ENCODE peak calls at places on chromosomes 16 and 17, in nine cellular contexts. One of them, this sample, is unnamed.

GRCh38 chr17:6498798-6499540 is 54.7 kb downstream of the PIMREG start:
- DNase-seq in activated T-helper 1 cell treated with Interleukin-2 at 50 U/mL for 16 hours: no peak
- DNase-seq in tibial nerve: no peak
- DNase-seq in stimulated activated CD8-positive, alpha-beta memory T cell treated with anti-CD3 and anti-CD28 coated beads, Interleukin-7, amount 100 ng/mL, for 1 hour: no peak
- DNase-seq in hepatic stellate cell: no peak
- DNase-seq in foreskin fibroblast: no peak
- DNase-seq in stimulated activated CD4-positive, alpha-beta T cell treated with anti-CD3 and anti-CD28 coated beads, Interleukin-1b, Interleukin-23, amount 100 ng/mL, for 1 hour: no peak
- DNase-seq in colonic mucosa: no peak
- DNase-seq in HEK293T: no peak
- DNase-seq in this sample: no peak

GRCh38 chr16:68893710-68894705 is 50.7 kb downstream of the TANGO6 start:
- DNase-seq in stimulated activated CD8-positive, alpha-beta memory T cell treated with anti-CD3 and anti-CD28 coated beads, Interleukin-7, amount 100 ng/mL, for 1 hour: no peak
- DNase-seq in activated T-helper 1 cell treated with Interleukin-2 at 50 U/mL for 16 hours: no peak
- DNase-seq in foreskin fibroblast: peak
- DNase-seq in colonic mucosa: no peak
- DNase-seq in tibial nerve: no peak
- DNase-seq in HEK293T: peak
- DNase-seq in hepatic stellate cell: no peak
- DNase-seq in stimulated activated CD4-positive, alpha-beta T cell treated with anti-CD3 and anti-CD28 coated beads, Interleukin-1b, Interleukin-23, amount 100 ng/mL, for 1 hour: no peak
- DNase-seq in this sample: no peak

GRCh38 chr17:30021708-30022317 is 80.4 kb downstream of the EFCAB5 start:
- DNase-seq in activated T-helper 1 cell treated with Interleukin-2 at 50 U/mL for 16 hours: no peak
- DNase-seq in tibial nerve: no peak
- DNase-seq in HEK293T: peak
- DNase-seq in hepatic stellate cell: peak
- DNase-seq in foreskin fibroblast: peak
- DNase-seq in stimulated activated CD8-positive, alpha-beta memory T cell treated with anti-CD3 and anti-CD28 coated beads, Interleukin-7, amount 100 ng/mL, for 1 hour: no peak
- DNase-seq in colonic mucosa: peak
- DNase-seq in stimulated activated CD4-positive, alpha-beta T cell treated with anti-CD3 and anti-CD28 coated beads, Interleukin-1b, Interleukin-23, amount 100 ng/mL, for 1 hour: no peak
- DNase-seq in this sample: no peak

GRCh38 chr16:51031598-51031997 is 119.5 kb downstream of the SALL1 start:
- DNase-seq in foreskin fibroblast: no peak
- DNase-seq in stimulated activated CD8-positive, alpha-beta memory T cell treated with anti-CD3 and anti-CD28 coated beads, Interleukin-7, amount 100 ng/mL, for 1 hour: no peak
- DNase-seq in tibial nerve: no peak
- DNase-seq in activated T-helper 1 cell treated with Interleukin-2 at 50 U/mL for 16 hours: no peak
- DNase-seq in HEK293T: no peak
- DNase-seq in hepatic stellate cell: no peak
- DNase-seq in colonic mucosa: no peak
- DNase-seq in stimulated activated CD4-positive, alpha-beta T cell treated with anti-CD3 and anti-CD28 coated beads, Interleukin-1b, Interleukin-23, amount 100 ng/mL, for 1 hour: no peak
- DNase-seq in this sample: no peak

GRCh38 chr17:43043306-43043705 is 18.3 kb downstream of the RND2 start:
- DNase-seq in tibial nerve: no peak
- DNase-seq in stimulated activated CD4-positive, alpha-beta T cell treated with anti-CD3 and anti-CD28 coated beads, Interleukin-1b, Interleukin-23, amount 100 ng/mL, for 1 hour: no peak
- DNase-seq in HEK293T: no peak
- DNase-seq in hepatic stellate cell: no peak
- DNase-seq in activated T-helper 1 cell treated with Interleukin-2 at 50 U/mL for 16 hours: no peak
- DNase-seq in stimulated activated CD8-positive, alpha-beta memory T cell treated with anti-CD3 and anti-CD28 coated beads, Interleukin-7, amount 100 ng/mL, for 1 hour: no peak
- DNase-seq in foreskin fibroblast: peak
- DNase-seq in colonic mucosa: no peak
- DNase-seq in this sample: no peak

GRCh38 chr16:84834403-84834772 is 14.6 kb downstream of the CRISPLD2 start:
- DNase-seq in HEK293T: no peak
- DNase-seq in stimulated activated CD8-positive, alpha-beta memory T cell treated with anti-CD3 and anti-CD28 coated beads, Interleukin-7, amount 100 ng/mL, for 1 hour: no peak
- DNase-seq in activated T-helper 1 cell treated with Interleukin-2 at 50 U/mL for 16 hours: no peak
- DNase-seq in stimulated activated CD4-positive, alpha-beta T cell treated with anti-CD3 and anti-CD28 coated beads, Interleukin-1b, Interleukin-23, amount 100 ng/mL, for 1 hour: no peak
- DNase-seq in hepatic stellate cell: no peak
- DNase-seq in foreskin fibroblast: peak
- DNase-seq in tibial nerve: no peak
- DNase-seq in colonic mucosa: no peak
- DNase-seq in this sample: no peak

GRCh38 chr16:56988948-56989945 is at the start of gene NLRC5:
- DNase-seq in foreskin fibroblast: peak
- DNase-seq in colonic mucosa: peak
- DNase-seq in stimulated activated CD8-positive, alpha-beta memory T cell treated with anti-CD3 and anti-CD28 coated beads, Interleukin-7, amount 100 ng/mL, for 1 hour: peak
- DNase-seq in tibial nerve: peak
- DNase-seq in hepatic stellate cell: peak
- DNase-seq in activated T-helper 1 cell treated with Interleukin-2 at 50 U/mL for 16 hours: peak
- DNase-seq in stimulated activated CD4-positive, alpha-beta T cell treated with anti-CD3 and anti-CD28 coated beads, Interleukin-1b, Interleukin-23, amount 100 ng/mL, for 1 hour: peak
- DNase-seq in HEK293T: peak
- DNase-seq in this sample: no peak

GRCh38 chr16:89651584-89651983 is 5.9 kb downstream of the CHMP1A start:
- DNase-seq in hepatic stellate cell: no peak
- DNase-seq in stimulated activated CD4-positive, alpha-beta T cell treated with anti-CD3 and anti-CD28 coated beads, Interleukin-1b, Interleukin-23, amount 100 ng/mL, for 1 hour: no peak
- DNase-seq in stimulated activated CD8-positive, alpha-beta memory T cell treated with anti-CD3 and anti-CD28 coated beads, Interleukin-7, amount 100 ng/mL, for 1 hour: no peak
- DNase-seq in tibial nerve: no peak
- DNase-seq in activated T-helper 1 cell treated with Interleukin-2 at 50 U/mL for 16 hours: no peak
- DNase-seq in colonic mucosa: no peak
- DNase-seq in HEK293T: no peak
- DNase-seq in foreskin fibroblast: no peak
- DNase-seq in this sample: no peak

GRCh38 chr16:89536886-89537548 is 23.5 kb upstream of the RPL13 start:
- DNase-seq in stimulated activated CD4-positive, alpha-beta T cell treated with anti-CD3 and anti-CD28 coated beads, Interleukin-1b, Interleukin-23, amount 100 ng/mL, for 1 hour: no peak
- DNase-seq in HEK293T: no peak
- DNase-seq in activated T-helper 1 cell treated with Interleukin-2 at 50 U/mL for 16 hours: no peak
- DNase-seq in foreskin fibroblast: no peak
- DNase-seq in stimulated activated CD8-positive, alpha-beta memory T cell treated with anti-CD3 and anti-CD28 coated beads, Interleukin-7, amount 100 ng/mL, for 1 hour: no peak
- DNase-seq in tibial nerve: no peak
- DNase-seq in colonic mucosa: no peak
- DNase-seq in hepatic stellate cell: no peak
- DNase-seq in this sample: no peak

GRCh38 chr17:82156284-82156925 is 56.2 kb downstream of the CCDC57 start:
- DNase-seq in HEK293T: no peak
- DNase-seq in activated T-helper 1 cell treated with Interleukin-2 at 50 U/mL for 16 hours: no peak
- DNase-seq in tibial nerve: no peak
- DNase-seq in stimulated activated CD8-positive, alpha-beta memory T cell treated with anti-CD3 and anti-CD28 coated beads, Interleukin-7, amount 100 ng/mL, for 1 hour: no peak
- DNase-seq in colonic mucosa: no peak
- DNase-seq in hepatic stellate cell: no peak
- DNase-seq in stimulated activated CD4-positive, alpha-beta T cell treated with anti-CD3 and anti-CD28 coated beads, Interleukin-1b, Interleukin-23, amount 100 ng/mL, for 1 hour: no peak
- DNase-seq in foreskin fibroblast: no peak
- DNase-seq in this sample: no peak

GRCh38 chr17:37177234-37177633 is 198.6 kb upstream of the C17orf78 start:
- DNase-seq in stimulated activated CD8-positive, alpha-beta memory T cell treated with anti-CD3 and anti-CD28 coated beads, Interleukin-7, amount 100 ng/mL, for 1 hour: no peak
- DNase-seq in tibial nerve: no peak
- DNase-seq in colonic mucosa: no peak
- DNase-seq in HEK293T: no peak
- DNase-seq in stimulated activated CD4-positive, alpha-beta T cell treated with anti-CD3 and anti-CD28 coated beads, Interleukin-1b, Interleukin-23, amount 100 ng/mL, for 1 hour: no peak
- DNase-seq in activated T-helper 1 cell treated with Interleukin-2 at 50 U/mL for 16 hours: no peak
- DNase-seq in hepatic stellate cell: no peak
- DNase-seq in foreskin fibroblast: no peak
- DNase-seq in this sample: no peak

GRCh38 chr16:4556112-4556511 is at the start of gene C16orf96:
- DNase-seq in tibial nerve: no peak
- DNase-seq in activated T-helper 1 cell treated with Interleukin-2 at 50 U/mL for 16 hours: no peak
- DNase-seq in hepatic stellate cell: no peak
- DNase-seq in foreskin fibroblast: peak
- DNase-seq in stimulated activated CD8-positive, alpha-beta memory T cell treated with anti-CD3 and anti-CD28 coated beads, Interleukin-7, amount 100 ng/mL, for 1 hour: no peak
- DNase-seq in HEK293T: no peak
- DNase-seq in stimulated activated CD4-positive, alpha-beta T cell treated with anti-CD3 and anti-CD28 coated beads, Interleukin-1b, Interleukin-23, amount 100 ng/mL, for 1 hour: no peak
- DNase-seq in colonic mucosa: no peak
- DNase-seq in this sample: no peak

GRCh38 chr16:27203429-27204231 is at the start of gene KDM8:
- DNase-seq in activated T-helper 1 cell treated with Interleukin-2 at 50 U/mL for 16 hours: peak
- DNase-seq in hepatic stellate cell: peak
- DNase-seq in stimulated activated CD8-positive, alpha-beta memory T cell treated with anti-CD3 and anti-CD28 coated beads, Interleukin-7, amount 100 ng/mL, for 1 hour: peak
- DNase-seq in colonic mucosa: peak
- DNase-seq in foreskin fibroblast: peak
- DNase-seq in tibial nerve: peak
- DNase-seq in stimulated activated CD4-positive, alpha-beta T cell treated with anti-CD3 and anti-CD28 coated beads, Interleukin-1b, Interleukin-23, amount 100 ng/mL, for 1 hour: peak
- DNase-seq in HEK293T: peak
- DNase-seq in this sample: peak

GRCh38 chr16:11474617-11475291 is 112.0 kb downstream of the LITAF start:
- DNase-seq in stimulated activated CD8-positive, alpha-beta memory T cell treated with anti-CD3 and anti-CD28 coated beads, Interleukin-7, amount 100 ng/mL, for 1 hour: no peak
- DNase-seq in HEK293T: no peak
- DNase-seq in tibial nerve: no peak
- DNase-seq in hepatic stellate cell: no peak
- DNase-seq in activated T-helper 1 cell treated with Interleukin-2 at 50 U/mL for 16 hours: no peak
- DNase-seq in foreskin fibroblast: no peak
- DNase-seq in colonic mucosa: no peak
- DNase-seq in stimulated activated CD4-positive, alpha-beta T cell treated with anti-CD3 and anti-CD28 coated beads, Interleukin-1b, Interleukin-23, amount 100 ng/mL, for 1 hour: no peak
- DNase-seq in this sample: no peak

GRCh38 chr17:74923538-74924249 is 379 bp upstream of the OTOP2 start:
- DNase-seq in stimulated activated CD8-positive, alpha-beta memory T cell treated with anti-CD3 and anti-CD28 coated beads, Interleukin-7, amount 100 ng/mL, for 1 hour: peak
- DNase-seq in HEK293T: peak
- DNase-seq in foreskin fibroblast: peak
- DNase-seq in colonic mucosa: peak
- DNase-seq in hepatic stellate cell: peak
- DNase-seq in tibial nerve: no peak
- DNase-seq in stimulated activated CD4-positive, alpha-beta T cell treated with anti-CD3 and anti-CD28 coated beads, Interleukin-1b, Interleukin-23, amount 100 ng/mL, for 1 hour: peak
- DNase-seq in activated T-helper 1 cell treated with Interleukin-2 at 50 U/mL for 16 hours: peak
- DNase-seq in this sample: no peak

GRCh38 chr16:66858740-66859396 is 14.7 kb downstream of the CA7 start:
- DNase-seq in stimulated activated CD8-positive, alpha-beta memory T cell treated with anti-CD3 and anti-CD28 coated beads, Interleukin-7, amount 100 ng/mL, for 1 hour: no peak
- DNase-seq in activated T-helper 1 cell treated with Interleukin-2 at 50 U/mL for 16 hours: no peak
- DNase-seq in foreskin fibroblast: peak
- DNase-seq in hepatic stellate cell: peak
- DNase-seq in HEK293T: no peak
- DNase-seq in stimulated activated CD4-positive, alpha-beta T cell treated with anti-CD3 and anti-CD28 coated beads, Interleukin-1b, Interleukin-23, amount 100 ng/mL, for 1 hour: no peak
- DNase-seq in colonic mucosa: peak
- DNase-seq in tibial nerve: no peak
- DNase-seq in this sample: no peak

GRCh38 chr16:64153718-64154117 is 968.1 kb downstream of the CDH11 start:
- DNase-seq in foreskin fibroblast: peak
- DNase-seq in tibial nerve: no peak
- DNase-seq in hepatic stellate cell: no peak
- DNase-seq in colonic mucosa: no peak
- DNase-seq in HEK293T: no peak
- DNase-seq in activated T-helper 1 cell treated with Interleukin-2 at 50 U/mL for 16 hours: no peak
- DNase-seq in stimulated activated CD8-positive, alpha-beta memory T cell treated with anti-CD3 and anti-CD28 coated beads, Interleukin-7, amount 100 ng/mL, for 1 hour: no peak
- DNase-seq in stimulated activated CD4-positive, alpha-beta T cell treated with anti-CD3 and anti-CD28 coated beads, Interleukin-1b, Interleukin-23, amount 100 ng/mL, for 1 hour: no peak
- DNase-seq in this sample: no peak

GRCh38 chr17:6901086-6901485 is 69.6 kb upstream of the TEKT1 start:
- DNase-seq in foreskin fibroblast: no peak
- DNase-seq in tibial nerve: no peak
- DNase-seq in activated T-helper 1 cell treated with Interleukin-2 at 50 U/mL for 16 hours: no peak
- DNase-seq in hepatic stellate cell: no peak
- DNase-seq in stimulated activated CD8-positive, alpha-beta memory T cell treated with anti-CD3 and anti-CD28 coated beads, Interleukin-7, amount 100 ng/mL, for 1 hour: no peak
- DNase-seq in colonic mucosa: no peak
- DNase-seq in HEK293T: no peak
- DNase-seq in stimulated activated CD4-positive, alpha-beta T cell treated with anti-CD3 and anti-CD28 coated beads, Interleukin-1b, Interleukin-23, amount 100 ng/mL, for 1 hour: no peak
- DNase-seq in this sample: no peak

GRCh38 chr17:11719852-11720251 is 121.6 kb downstream of the DNAH9 start:
- DNase-seq in hepatic stellate cell: no peak
- DNase-seq in stimulated activated CD4-positive, alpha-beta T cell treated with anti-CD3 and anti-CD28 coated beads, Interleukin-1b, Interleukin-23, amount 100 ng/mL, for 1 hour: no peak
- DNase-seq in HEK293T: no peak
- DNase-seq in activated T-helper 1 cell treated with Interleukin-2 at 50 U/mL for 16 hours: no peak
- DNase-seq in tibial nerve: no peak
- DNase-seq in colonic mucosa: no peak
- DNase-seq in stimulated activated CD8-positive, alpha-beta memory T cell treated with anti-CD3 and anti-CD28 coated beads, Interleukin-7, amount 100 ng/mL, for 1 hour: no peak
- DNase-seq in foreskin fibroblast: no peak
- DNase-seq in this sample: no peak

This sample was measured in cortex of kidney.